ENCODE peak calls at places on chromosomes 16 and 17, in nine cellular contexts. N is endothelial cell; V is CD8-positive, alpha-beta T cell; C is NCI-H1930; M is neuronal stem cell; B is NCI-H2029 treated with DMSO at 0.1 percent for 48 hours; G is coronary artery; E is neural crest cell; T is activated CD8-positive, alpha-beta T cell treated with anti-CD3 and anti-CD28 coated beads, Interleukin-2, amount 10 ng/mL, durations not matched to agents 7 days and 5 days. J is an unnamed sample.

GRCh38 chr17:81659038-81659437 is 2.7 kb upstream of the PDE6G start:
- DNase-seq in N (no peak), V (no peak), C (no peak), M (no peak), B (no peak), G (no peak), E (no peak), T (no peak), J (no peak)

GRCh38 chr16:24758986-24759385 is 29.5 kb downstream of the TNRC6A start:
- DNase-seq in N (no peak), V (no peak), C (no peak), M (no peak), B (no peak), G (no peak), E (no peak), T (no peak), J (no peak)

GRCh38 chr16:442976-443375 is 17.5 kb downstream of the RAB11FIP3 start:
- DNase-seq in N (no peak), V (no peak), C (no peak), M (no peak), B (no peak), G (no peak), E (no peak), T (no peak), J (no peak)

GRCh38 chr17:47205419-47205963 is 3.7 kb upstream of the MYL4 start:
- DNase-seq in N (no peak), V (peak; percentile 67), C (no peak), M (no peak), B (peak; percentile 39), G (no peak), E (no peak), T (peak; percentile 82), J (no peak)

GRCh38 chr17:29162082-29162908 is 17.9 kb downstream of the MYO18A start:
- DNase-seq in N (no peak), V (no peak), C (no peak), M (no peak), B (no peak), G (peak; percentile 60), E (no peak), T (no peak), J (no peak)

GRCh38 chr16:3513892-3514600 is 13.2 kb downstream of the CLUAP1 start:
- DNase-seq in N (no peak), V (no peak), C (no peak), M (no peak), B (no peak), G (no peak), E (no peak), T (no peak), J (no peak)

GRCh38 chr17:46782250-46782953 is 36.1 kb downstream of the WNT3 start:
- DNase-seq in N (peak; percentile 65), V (no peak), C (peak; percentile 15), M (no peak), B (no peak), G (no peak), E (no peak), T (peak; percentile 43), J (peak; percentile 61)

GRCh38 chr16:73949574-73950348 is 346.9 kb upstream of the PSMD7 start:
- DNase-seq in N (no peak), V (no peak), C (no peak), M (no peak), B (no peak), G (no peak), E (no peak), T (no peak), J (no peak)

GRCh38 chr17:43860927-43861622 is 14.1 kb downstream of the CD300LG start:
- DNase-seq in N (peak; percentile 31), V (no peak), C (no peak), M (no peak), B (no peak), G (peak; percentile 72), E (no peak), T (no peak), J (no peak)